ENCODE peak calls at places on chromosomes 3 and 15, in four cellular contexts. W is HL-60, E is neural crest cell, V is HFFc6. X is an unnamed sample.

GRCh38 chr15:23690450-23690852 is 3.3 kb upstream of the NDN start:
- DNase-seq in V (no peak), E (peak), W (no peak), X (no peak)

GRCh38 chr3:155745795-155746550 is 1.1 kb upstream of the PLCH1 start:
- DNase-seq in E (peak), V (no peak), W (no peak), X (no peak)

GRCh38 chr15:88465633-88466219 is 1.5 kb downstream of the MRPL46 start:
- DNase-seq in W (peak), E (no peak), V (peak), X (no peak)

GRCh38 chr3:51681453-51681852 is 10.4 kb downstream of the TEX264 start:
- DNase-seq in E (no peak), W (peak), V (no peak), X (no peak)

GRCh38 chr3:56862352-56863062 is 60.8 kb upstream of the ARHGEF3 start:
- DNase-seq in V (peak), E (no peak), W (no peak), X (no peak)

GRCh38 chr15:82566690-82567089 is 26.4 kb upstream of the RPS17 start:
- DNase-seq in W (no peak), V (peak), E (no peak), X (no peak)

GRCh38 chr3:31312400-31312799 is 220.3 kb upstream of the STT3B start:
- DNase-seq in E (no peak), V (no peak), W (no peak), X (no peak)

GRCh38 chr15:98653686-98654085 is 5.3 kb downstream of the IGF1R start:
- DNase-seq in V (no peak), E (no peak), W (peak), X (no peak)

GRCh38 chr3:81218023-81218422 is 543.4 kb downstream of the GBE1 start:
- DNase-seq in V (peak), W (no peak), E (no peak), X (no peak)
- TF ChIP-seq CTCF in V (peak), W (no peak), E (peak), X (no peak)

GRCh38 chr3:184615396-184615795 is 53.8 kb downstream of the EPHB3 start:
- DNase-seq in V (no peak), E (no peak), W (no peak), X (no peak)
- TF ChIP-seq CTCF in V (no peak), E (no peak), W (no peak), X (no peak)

DNA sequence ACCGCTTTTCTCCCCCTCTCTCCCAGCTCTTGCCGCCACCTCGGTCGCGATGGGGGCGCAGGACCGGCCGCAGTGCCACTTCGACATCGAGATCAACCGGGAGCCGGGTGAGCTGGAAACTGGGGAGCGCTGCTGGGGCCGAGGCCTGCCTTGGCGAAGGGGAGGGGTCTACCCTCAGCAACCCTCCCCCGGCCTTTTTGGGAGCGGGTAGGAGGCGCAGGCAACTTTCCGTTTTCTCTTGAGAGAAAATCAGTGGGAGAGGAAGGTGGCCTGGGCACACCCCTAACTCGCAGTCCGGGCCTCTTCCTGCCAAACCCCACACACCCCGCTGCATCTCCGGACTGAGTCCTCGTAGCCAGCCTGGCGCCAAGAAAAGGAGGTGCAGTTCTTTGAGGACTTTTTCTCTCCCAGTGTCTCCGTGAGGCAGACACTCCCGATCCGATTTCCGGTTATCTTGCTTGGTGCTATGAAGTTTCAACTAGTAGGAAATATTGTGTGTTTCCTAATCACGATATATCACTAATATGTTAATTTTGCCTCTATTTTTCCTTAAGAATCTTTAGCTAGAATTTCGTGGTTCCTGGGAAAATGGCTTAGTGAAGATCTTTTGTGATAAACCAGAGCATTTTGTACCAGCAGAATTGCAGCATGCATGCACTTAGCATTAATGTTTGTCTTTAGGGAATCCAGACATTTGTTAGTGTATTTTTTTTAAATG is 631 bp downstream of the NKTR start:
- DNase-seq in E (no peak), W (peak), V (peak), X (peak)
- TF ChIP-seq CTCF in E (peak), W (no peak), V (peak), X (no peak)

GRCh38 chr3:173588547-173588946 is 191.0 kb downstream of the NLGN1 start:
- DNase-seq in W (no peak), V (no peak), E (no peak), X (no peak)
- TF ChIP-seq CTCF in W (no peak), V (no peak), E (no peak), X (no peak)

DNA sequence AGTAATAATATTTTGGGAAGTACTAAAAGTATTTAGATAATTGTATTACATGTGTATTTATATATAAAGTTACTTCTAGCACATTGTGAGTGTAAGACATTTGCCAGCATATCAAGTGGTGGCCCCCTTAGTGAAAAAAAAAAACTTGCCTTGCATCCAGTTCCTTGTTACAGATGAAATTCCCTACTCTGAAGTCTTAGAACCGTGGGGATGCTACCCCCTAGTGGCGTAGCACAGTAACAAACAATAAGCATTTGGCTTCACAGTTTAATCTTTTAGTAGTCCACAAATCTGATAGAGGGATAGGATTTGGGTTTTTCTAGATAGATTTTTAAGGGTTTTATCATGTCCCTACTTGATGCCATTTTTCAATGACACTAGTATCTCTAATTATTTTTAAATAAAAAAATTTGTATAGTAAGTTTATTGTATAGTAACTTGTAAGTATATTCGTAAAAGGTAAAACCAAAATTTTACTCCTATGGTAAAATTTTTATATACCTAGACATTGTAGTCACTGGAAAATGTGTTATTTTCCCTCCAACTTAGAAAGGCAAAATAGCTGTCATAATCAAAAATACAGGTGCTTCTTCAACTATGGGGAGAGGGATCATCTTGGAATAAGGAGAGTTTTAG is 14.3 kb downstream of the SMC4 start:
- DNase-seq in W (peak), E (peak), V (peak), X (no peak)
- TF ChIP-seq CTCF in W (peak), E (peak), V (peak), X (peak)